ENCODE peak calls at places on chromosomes 5 and 9, in seven cellular contexts. R, U, A, Q, E, G and F are unnamed samples.

GRCh38 chr5:74304536-74304935 is 336.0 kb downstream of the ENC1 start:
- DNase-seq in R (no peak), U (no peak), A (no peak), Q (no peak), E (no peak), G (no peak), F (no peak)

GRCh38 chr9:132628746-132629145 is 41.0 kb downstream of the DDX31 start:
- DNase-seq in R (no peak), U (no peak), A (no peak), Q (no peak), E (no peak), G (no peak), F (no peak)

GRCh38 chr5:155082401-155082800 is 68.8 kb downstream of the KIF4B start:
- DNase-seq in R (peak), U (no peak), A (no peak), Q (no peak), E (no peak), G (no peak), F (no peak)

GRCh38 chr9:137030528-137030927 is 1.4 kb downstream of the FUT7 start:
- DNase-seq in R (no peak), U (no peak), A (no peak), Q (peak), E (no peak), G (no peak), F (no peak)

GRCh38 chr5:112142769-112143270 is 276.3 kb downstream of the EPB41L4A start:
- DNase-seq in R (no peak), U (no peak), A (no peak), Q (peak), E (no peak), G (no peak), F (no peak)

GRCh38 chr9:78592866-78593265 is 295.9 kb downstream of the PSAT1 start:
- DNase-seq in R (no peak), U (no peak), A (no peak), Q (no peak), E (no peak), G (no peak), F (no peak)

GRCh38 chr5:83396662-83397061 is 74.9 kb upstream of the VCAN start:
- DNase-seq in R (no peak), U (peak), A (no peak), Q (no peak), E (no peak), G (no peak), F (no peak)

GRCh38 chr9:69056416-69056815 is 20.9 kb downstream of the FXN start:
- DNase-seq in R (no peak), U (no peak), A (no peak), Q (no peak), E (no peak), G (no peak), F (no peak)

GRCh38 chr5:56814963-56815656 is at the start of gene MAP3K1:
- DNase-seq in R (no peak), U (peak), A (peak), Q (no peak), E (peak), G (peak), F (peak)

GRCh38 chr5:59555596-59555995 is 337.9 kb downstream of the PDE4D start:
- DNase-seq in R (no peak), U (no peak), A (no peak), Q (no peak), E (no peak), G (no peak), F (no peak)
- TF ChIP-seq JUND in R (no peak), U (no peak), A (no peak), Q (no peak), E (no peak), G (no peak), F (no peak)

GRCh38 chr5:132425975-132426524 is 56.5 kb downstream of the SLC22A5 start:
- DNase-seq in R (no peak), U (no peak), A (no peak), Q (no peak), E (peak), G (no peak), F (no peak)

GRCh38 chr5:132426525-132427138 is 57.1 kb downstream of the SLC22A5 start:
- DNase-seq in R (no peak), U (peak), A (peak), Q (no peak), E (peak), G (peak), F (no peak)

GRCh38 chr5:132424167-132424935 is 54.8 kb downstream of the SLC22A5 start:
- DNase-seq in R (no peak), U (peak), A (no peak), Q (no peak), E (no peak), G (no peak), F (no peak)

GRCh38 chr5:132423443-132423898 is 54.0 kb downstream of the SLC22A5 start:
- DNase-seq in R (no peak), U (no peak), A (no peak), Q (no peak), E (no peak), G (no peak), F (no peak)

GRCh38 chr5:132425009-132425937 is 55.8 kb downstream of the SLC22A5 start:
- DNase-seq in R (no peak), U (peak), A (no peak), Q (peak), E (peak), G (no peak), F (no peak)
- TF ChIP-seq JUND in R (no peak), U (peak), A (no peak), Q (peak), E (no peak), G (no peak), F (no peak)

GRCh38 chr5:88736494-88736893 is 146.5 kb downstream of the MEF2C start:
- DNase-seq in R (no peak), U (no peak), A (no peak), Q (peak), E (no peak), G (no peak), F (no peak)

GRCh38 chr5:88734983-88735382 is 148.0 kb downstream of the MEF2C start:
- DNase-seq in R (no peak), U (peak), A (no peak), Q (peak), E (no peak), G (no peak), F (no peak)

GRCh38 chr5:88732862-88733261 is 150.1 kb downstream of the MEF2C start:
- DNase-seq in R (no peak), U (no peak), A (no peak), Q (no peak), E (no peak), G (no peak), F (no peak)

GRCh38 chr5:88732181-88732633 is 150.8 kb downstream of the MEF2C start:
- DNase-seq in R (no peak), U (no peak), A (no peak), Q (peak), E (no peak), G (no peak), F (no peak)

DNA sequence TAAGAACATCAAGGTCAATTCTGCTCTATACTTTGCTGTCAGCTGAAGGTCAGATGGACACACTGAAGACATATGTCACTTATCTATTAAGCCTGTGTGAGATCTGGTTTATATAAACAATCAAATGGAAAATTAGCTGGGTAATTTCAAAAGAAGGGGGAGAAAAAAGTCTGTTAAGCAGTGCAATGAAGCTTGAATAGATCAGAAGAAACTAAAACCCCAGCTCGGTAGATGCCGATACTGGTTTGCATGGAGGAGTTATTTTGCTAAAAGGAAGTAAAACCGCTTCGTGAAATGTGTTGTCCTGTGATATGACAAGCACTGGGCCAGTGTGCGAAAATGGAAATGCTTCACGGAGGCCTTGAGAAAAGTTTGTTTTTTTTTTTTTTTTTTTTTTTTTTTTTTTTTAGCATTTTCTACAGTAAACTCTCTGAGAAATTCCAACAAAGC is 148.8 kb downstream of the MEF2C start:
- DNase-seq in R (no peak), U (peak), A (no peak), Q (peak), E (no peak), G (peak), F (no peak)
- TF ChIP-seq JUND in R (no peak), U (peak), A (no peak), Q (peak), E (no peak), G (no peak), F (no peak)

GRCh38 chr5:96909435-96909834 is 26.4 kb upstream of the LNPEP start:
- DNase-seq in R (no peak), U (no peak), A (peak), Q (no peak), E (no peak), G (no peak), F (no peak)
- TF ChIP-seq JUND in R (no peak), U (no peak), A (no peak), Q (no peak), E (no peak), G (no peak), F (no peak)

GRCh38 chr9:14106699-14107098 is 207.2 kb downstream of the NFIB start:
- DNase-seq in R (no peak), U (no peak), A (no peak), Q (no peak), E (no peak), G (no peak), F (no peak)

GRCh38 chr9:14104501-14104900 is 209.4 kb downstream of the NFIB start:
- DNase-seq in R (no peak), U (no peak), A (no peak), Q (no peak), E (no peak), G (no peak), F (no peak)

GRCh38 chr9:14099737-14100136 is 214.2 kb downstream of the NFIB start:
- DNase-seq in R (no peak), U (no peak), A (no peak), Q (no peak), E (no peak), G (no peak), F (no peak)

GRCh38 chr9:14107495-14107894 is 206.4 kb downstream of the NFIB start:
- DNase-seq in R (no peak), U (no peak), A (no peak), Q (no peak), E (no peak), G (no peak), F (no peak)

DNA sequence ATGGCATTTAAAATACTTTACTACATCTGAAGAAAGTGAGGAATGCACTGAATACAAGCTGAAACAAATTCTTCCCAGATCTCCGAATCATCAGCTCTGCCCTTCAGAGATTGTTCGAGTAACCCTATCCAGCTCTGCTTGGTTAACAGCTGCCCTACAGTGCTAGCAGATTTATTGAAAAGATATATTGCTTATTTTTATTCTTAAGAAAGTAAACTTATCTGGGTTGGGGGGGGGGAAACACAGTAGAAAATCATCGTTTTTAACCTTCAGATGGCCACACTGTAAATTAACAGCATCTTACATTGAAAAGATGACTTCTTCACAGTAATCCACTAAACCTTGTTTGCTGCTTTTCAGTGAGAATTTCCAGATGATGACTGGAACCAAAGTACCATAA is 210.8 kb downstream of the NFIB start:
- DNase-seq in R (no peak), U (no peak), A (no peak), Q (no peak), E (no peak), G (peak), F (no peak)
- TF ChIP-seq JUND in R (no peak), U (no peak), A (no peak), Q (no peak), E (no peak), G (no peak), F (no peak)

GRCh38 chr5:127010362-127010761 is 20.0 kb downstream of the MARCHF3 start:
- DNase-seq in R (no peak), U (no peak), A (no peak), Q (no peak), E (no peak), G (no peak), F (no peak)
- TF ChIP-seq JUND in R (no peak), U (no peak), A (no peak), Q (no peak), E (no peak), G (no peak), F (no peak)